ENCODE peak calls at places on chromosomes 11 and 22, in four cellular contexts. E is heart left ventricle, S is tibial artery, V is lower lobe of right lung. D is an unnamed sample. For H3K36me3 and H3K4me1, the result is how much of the 10 kb centered on the place peaks cover.

GRCh38 chr11:7688238-7688826 is 15.0 kb upstream of the CYB5R2 start:
- DNase-seq in E (no peak), S (no peak), V (no peak), D (no peak)

GRCh38 chr11:120195601-120196289 is 15.1 kb upstream of the OAF start:
- DNase-seq in E (no peak), S (no peak), V (no peak), D (no peak)

GRCh38 chr22:49209452-49210195 is 618.0 kb downstream of the BRD1 start:
- DNase-seq in E (peak), S (peak), V (peak), D (no peak)

GRCh38 chr11:67282155-67282875 is 6.8 kb upstream of the ANKRD13D start:
- DNase-seq in E (no peak), S (no peak), V (peak), D (peak)

GRCh38 chr11:11135820-11136476 is 217.1 kb downstream of the CSNK2A3 start:
- DNase-seq in E (no peak), S (no peak), V (no peak), D (no peak)

GRCh38 chr22:48939441-48940265 is 888.0 kb downstream of the BRD1 start:
- DNase-seq in E (no peak), S (peak), V (no peak), D (no peak)

GRCh38 chr11:62770778-62771143 is 435 bp upstream of the TAF6L start:
- DNase-seq in E (peak), S (no peak), V (no peak), D (no peak)

GRCh38 chr11:12512826-12513395 is 135.5 kb downstream of the PARVA start:
- DNase-seq in E (no peak), S (no peak), V (no peak), D (no peak)

GRCh38 chr22:33896801-33897620 is 23.3 kb downstream of the LARGE1 start:
- DNase-seq in E (no peak), S (no peak), V (no peak), D (no peak)

GRCh38 chr22:37228106-37229011 is 15.7 kb downstream of the RAC2 start:
- DNase-seq in E (peak), S (no peak), V (no peak), D (peak)

GRCh38 chr11:269146-269890 is 8.9 kb upstream of the NLRP6 start:
- DNase-seq in E (no peak), S (no peak), V (no peak), D (no peak)

GRCh38 chr11:86811637-86812321 is 11.4 kb downstream of the PRSS23 start:
- DNase-seq in E (no peak), S (no peak), V (no peak), D (no peak)

GRCh38 chr11:45371251-45371749 is 85.2 kb upstream of the SYT13 start:
- DNase-seq in E (peak), S (peak), V (peak), D (peak)

GRCh38 chr11:74018331-74019005 is 9.6 kb upstream of the UCP3 start:
- DNase-seq in E (peak), S (peak), V (peak), D (peak)

GRCh38 chr11:11519184-11519583 is 102.6 kb downstream of the GALNT18 start:
- DNase-seq in E (no peak), S (no peak), V (no peak), D (no peak)

GRCh38 chr11:11750479-11750878 is 91.3 kb upstream of the USP47 start:
- DNase-seq in E (no peak), S (no peak), V (no peak), D (no peak)

GRCh38 chr11:110991621-110992355 is 253.7 kb upstream of the POU2AF2 start:
- DNase-seq in E (no peak), S (peak), V (no peak), D (no peak)

GRCh38 chr11:62601114-62601363 is 626 bp downstream of the MTA2 start:
- DNase-seq in E (peak), S (peak), V (no peak), D (peak)

GRCh38 chr11:14902650-14903350 is 10.8 kb upstream of the CYP2R1 start:
- DNase-seq in E (no peak), S (no peak), V (no peak), D (no peak)

GRCh38 chr22:45246060-45246985 is 5.6 kb upstream of the KIAA0930 start:
- DNase-seq in E (no peak), S (no peak), V (no peak), D (peak)

GRCh38 chr11:101034076-101034475 is 95.5 kb downstream of the PGR start:
- DNase-seq in E (peak), S (peak), V (peak), D (no peak)

GRCh38 chr22:26903030-26903856 is 245.9 kb downstream of the MIAT start:
- DNase-seq in E (no peak), S (no peak), V (no peak), D (no peak)

GRCh38 chr11:44777537-44778199 is 50.9 kb downstream of the TSPAN18 start:
- DNase-seq in E (no peak), S (peak), V (peak), D (no peak)

GRCh38 chr11:109789911-109790310 is 303.3 kb upstream of the ZC3H12C start:
- DNase-seq in E (no peak), S (no peak), V (no peak), D (no peak)

GRCh38 chr11:100908746-100909145 is 220.9 kb downstream of the PGR start:
- DNase-seq in E (no peak), S (no peak), V (no peak), D (no peak)

GRCh38 chr11:110077866-110078325 is 15.3 kb upstream of the ZC3H12C start:
- DNase-seq in E (no peak), S (no peak), V (no peak), D (no peak)

GRCh38 chr11:8688414-8689362 is 6.1 kb downstream of the RPL27A start:
- DNase-seq in E (peak), S (peak), V (peak), D (peak)

GRCh38 chr11:64744544-64745218 is 739 bp upstream of the RASGRP2 start:
- DNase-seq in E (no peak), S (no peak), V (no peak), D (no peak)

GRCh38 chr22:24060375-24060788 is 49.3 kb downstream of the CABIN1 start:
- DNase-seq in E (peak), S (peak), V (no peak), D (no peak)

DNA sequence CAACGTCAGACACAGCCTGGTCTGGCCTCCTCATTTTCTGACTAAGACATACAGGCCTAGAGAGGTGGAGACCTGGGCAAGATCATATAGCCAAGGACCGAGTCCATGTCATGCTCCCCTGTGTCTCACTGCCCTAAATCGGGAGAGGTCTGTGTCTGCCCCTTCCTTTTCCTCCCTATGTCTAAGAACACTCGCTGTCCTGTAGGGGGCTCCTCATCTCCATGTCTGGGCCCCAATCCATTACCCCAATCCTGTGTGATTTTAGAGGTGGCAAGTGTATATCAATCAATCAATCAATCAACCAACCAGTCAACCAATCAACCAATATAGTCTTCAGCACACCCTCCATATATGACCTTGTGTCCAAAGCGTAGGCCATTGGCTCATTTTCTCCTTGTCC is 125.7 kb downstream of the KIRREL3 start:
- DNase-seq in E (no peak), S (no peak), V (no peak), D (no peak)
- H3K4me3 ChIP-seq in E (no peak), S (no peak), V (no peak), D (no peak)

DNA sequence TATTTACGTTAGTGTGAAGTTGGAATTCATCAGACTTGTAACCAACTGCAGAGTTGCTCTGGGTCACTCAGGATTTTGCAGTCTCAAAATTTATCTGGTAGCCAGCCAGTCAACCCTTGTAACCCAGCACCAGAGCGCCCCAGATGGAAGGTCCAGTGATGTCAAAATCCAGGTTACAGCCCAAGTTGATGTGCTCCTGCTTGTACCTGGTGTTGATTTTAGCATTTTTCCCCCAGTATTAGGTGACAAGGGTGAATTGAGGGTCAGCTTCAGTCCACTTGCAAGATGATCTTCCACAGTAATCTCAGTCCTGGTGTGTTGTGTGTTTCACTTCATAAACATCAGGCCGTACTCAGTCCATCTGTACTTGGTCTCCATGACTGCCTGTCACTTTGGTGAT is 7.5 kb downstream of the TIMM10B start:
- DNase-seq in E (no peak), S (no peak), V (no peak), D (no peak)
- H3K36me3 ChIP-seq in E (half or more), S (under half), V (half or more), D (under half)

DNA sequence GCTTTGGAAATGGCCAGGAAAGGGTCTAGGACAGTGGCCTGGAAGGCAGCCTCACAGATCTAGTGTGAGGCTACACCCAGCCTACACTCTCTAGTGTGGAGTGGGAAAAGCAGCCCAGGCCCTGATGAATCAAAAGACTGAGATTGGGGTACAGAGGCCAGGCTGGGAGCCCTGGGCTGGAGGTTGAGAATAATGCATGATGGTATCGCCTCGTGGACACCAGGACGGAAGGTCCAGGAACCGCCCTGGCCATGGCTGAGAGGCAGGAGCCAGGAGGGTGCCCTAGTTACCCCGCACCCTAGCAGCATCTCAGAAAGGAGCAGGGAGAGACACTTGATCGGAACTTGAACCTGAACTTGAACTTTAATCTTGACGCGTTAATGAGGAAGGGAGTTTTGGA is 40.5 kb upstream of the NFAM1 start:
- DNase-seq in E (no peak), S (no peak), V (no peak), D (no peak)
- H3K4me1 ChIP-seq in E (under half), S (under half), V (under half), D (under half)

GRCh38 chr22:40533712-40534378 is 102.7 kb downstream of the MRTFA start:
- DNase-seq in E (no peak), S (no peak), V (no peak), D (no peak)
- H3K4me3 ChIP-seq in E (peak), S (peak), V (peak), D (no peak)

GRCh38 chr11:46766656-46767055 is 47.6 kb downstream of the F2 start:
- DNase-seq in E (no peak), S (no peak), V (no peak), D (no peak)

DNA sequence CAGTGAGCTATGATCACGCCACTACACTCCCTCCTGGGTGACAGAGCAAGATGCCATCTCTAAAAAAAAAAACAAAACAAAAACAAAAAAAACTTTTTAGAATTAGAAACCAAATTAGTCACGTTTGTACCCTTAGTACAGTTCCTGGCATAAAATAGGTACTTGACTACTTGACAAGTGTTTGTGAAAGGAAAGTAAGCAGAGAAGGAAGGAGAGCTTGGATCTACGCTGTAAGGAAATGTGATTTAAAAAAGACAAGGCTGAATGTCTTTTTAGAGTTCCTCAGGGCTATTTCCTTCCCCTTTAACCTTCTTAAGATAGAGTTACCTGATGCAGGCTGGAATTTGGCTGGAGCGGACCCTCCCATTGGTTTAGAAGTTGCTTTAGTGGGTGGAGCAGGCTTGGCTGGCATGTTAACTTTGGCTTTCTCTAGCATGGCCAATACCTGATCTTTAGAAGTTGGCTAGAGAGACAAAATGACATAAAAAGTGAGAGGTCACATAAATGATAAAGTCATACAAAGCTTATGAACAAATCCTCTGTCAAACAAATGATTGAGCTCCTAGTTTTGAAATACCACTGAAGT is 50.7 kb downstream of the F2 start:
- DNase-seq in E (no peak), S (no peak), V (no peak), D (no peak)
- H3K36me3 ChIP-seq in E (half or more), S (under half), V (half or more), D (under half)

GRCh38 chr22:42303304-42304020 is 33.0 kb upstream of the TCF20 start:
- DNase-seq in E (no peak), S (no peak), V (no peak), D (no peak)

GRCh38 chr22:42301742-42302102 is 31.3 kb upstream of the TCF20 start:
- DNase-seq in E (no peak), S (no peak), V (no peak), D (no peak)

GRCh38 chr22:42299586-42300285 is 29.3 kb upstream of the TCF20 start:
- DNase-seq in E (peak), S (peak), V (no peak), D (peak)

GRCh38 chr22:42300286-42301071 is 30.0 kb upstream of the TCF20 start:
- DNase-seq in E (no peak), S (no peak), V (no peak), D (no peak)

DNA sequence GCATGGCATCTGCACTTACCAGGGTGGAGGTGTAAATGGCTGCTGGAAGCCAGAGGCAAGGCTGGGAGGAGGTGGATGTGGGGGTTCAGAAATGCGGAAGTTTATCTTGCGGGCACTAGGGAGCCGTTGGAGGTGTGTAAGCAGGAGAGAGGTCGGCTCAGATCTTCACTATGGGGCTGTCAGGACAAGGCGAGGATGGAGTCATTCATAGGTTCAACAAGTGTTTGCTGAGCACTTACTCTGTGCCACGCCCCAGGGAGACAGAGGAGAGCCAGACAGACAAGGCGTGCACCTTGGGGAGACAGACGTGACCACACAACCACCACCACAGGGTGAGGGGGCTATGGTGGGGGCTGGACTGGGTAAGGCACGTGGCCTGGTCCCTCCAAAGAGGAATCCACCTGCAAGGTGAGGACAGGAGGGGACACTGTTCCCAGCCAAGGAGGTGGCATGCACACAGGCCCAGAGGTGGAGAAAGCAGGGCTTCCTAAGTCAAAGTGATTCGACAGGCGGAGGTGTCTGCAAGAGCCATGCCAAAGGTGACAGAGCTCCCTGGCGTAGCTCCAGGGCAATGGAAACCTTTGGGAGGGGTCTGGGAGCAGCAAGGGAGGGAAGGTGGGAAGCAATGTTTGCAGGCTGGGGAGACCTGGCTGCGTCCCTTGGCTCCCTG is 30.8 kb upstream of the TCF20 start:
- DNase-seq in E (no peak), S (no peak), V (no peak), D (no peak)
- H3K4me1 ChIP-seq in E (under half), S (under half), V (under half), D (under half)

D was measured in aorta.